ENCODE peak calls at places on chromosome 4, in five cellular contexts. L, W, R, X and T are unnamed samples. For H3K36me3, the result is how much of the 10 kb centered on the place peaks cover.

GRCh38 chr4:72846280-72847111 is 223.0 kb downstream of the COX18 start:
- DNase-seq in W (peak), R (no peak), X (no peak), L (peak), T (no peak)

GRCh38 chr4:52234539-52235174 is 183.6 kb downstream of the SPATA18 start:
- DNase-seq in W (peak), X (no peak), L (no peak), R (peak), T (no peak)

GRCh38 chr4:56684320-56684719 is 3.2 kb upstream of the HOPX start:
- DNase-seq in R (no peak), W (peak), X (no peak), L (no peak), T (no peak)

GRCh38 chr4:3793545-3793944 is 27.4 kb downstream of the ADRA2C start:
- DNase-seq in W (no peak), R (no peak), L (no peak), X (no peak), T (no peak)

GRCh38 chr4:183097251-183098079 is 1.6 kb upstream of the WWC2 start:
- DNase-seq in L (no peak), X (peak), R (peak), W (peak), T (peak)

GRCh38 chr4:71147261-71147660 is 153.8 kb downstream of the DCK start:
- DNase-seq in R (no peak), X (no peak), W (peak), L (no peak), T (no peak)

GRCh38 chr4:139315221-139315675 is 13.0 kb upstream of the NDUFC1 start:
- DNase-seq in L (no peak), R (no peak), W (no peak), X (no peak), T (no peak)

GRCh38 chr4:110005461-110006056 is 92.9 kb downstream of the EGF start:
- DNase-seq in L (no peak), W (peak), X (no peak), R (no peak), T (no peak)

GRCh38 chr4:168877779-168878491 is 132.1 kb downstream of the CBR4 start:
- DNase-seq in R (no peak), X (peak), W (peak), L (no peak), T (peak)

GRCh38 chr4:169024762-169025161 is 14.7 kb upstream of the CBR4 start:
- DNase-seq in W (peak), R (no peak), L (no peak), X (no peak), T (no peak)

GRCh38 chr4:168656055-168656660 is 159.3 kb downstream of the PALLD start:
- DNase-seq in W (peak), X (no peak), R (no peak), L (no peak), T (no peak)

GRCh38 chr4:77765720-77766119 is 53.4 kb downstream of the CNOT6L start:
- DNase-seq in X (no peak), W (no peak), L (no peak), R (no peak), T (no peak)

GRCh38 chr4:169852481-169852880 is 94.7 kb upstream of the HPF1 start:
- DNase-seq in W (no peak), L (no peak), R (no peak), X (no peak), T (no peak)

GRCh38 chr4:19236473-19236872 is 1015.2 kb upstream of the SLIT2 start:
- DNase-seq in L (no peak), W (no peak), R (no peak), X (no peak), T (no peak)

GRCh38 chr4:797066-797465 is 28.9 kb downstream of the CPLX1 start:
- DNase-seq in X (no peak), R (no peak), L (no peak), W (no peak), T (no peak)

GRCh38 chr4:133565379-133565778 is 416.3 kb downstream of the PCDH10 start:
- DNase-seq in X (no peak), L (no peak), R (no peak), W (no peak), T (no peak)

GRCh38 chr4:129968366-129968765 is 872.4 kb downstream of the C4orf33 start:
- DNase-seq in X (no peak), L (no peak), W (no peak), R (no peak), T (no peak)

GRCh38 chr4:175103403-175103802 is 185.2 kb downstream of the ADAM29 start:
- DNase-seq in L (no peak), W (no peak), X (no peak), R (no peak), T (no peak)

GRCh38 chr4:166458756-166459155 is 585.7 kb downstream of the TLL1 start:
- DNase-seq in W (peak), L (no peak), X (no peak), R (no peak), T (no peak)

GRCh38 chr4:184417802-184418511 is 56.4 kb downstream of the IRF2 start:
- DNase-seq in W (peak), X (no peak), L (peak), R (no peak), T (no peak)
- H3K36me3 ChIP-seq in W (under half), X (under half), L (under half), R (under half), T (under half)

DNA sequence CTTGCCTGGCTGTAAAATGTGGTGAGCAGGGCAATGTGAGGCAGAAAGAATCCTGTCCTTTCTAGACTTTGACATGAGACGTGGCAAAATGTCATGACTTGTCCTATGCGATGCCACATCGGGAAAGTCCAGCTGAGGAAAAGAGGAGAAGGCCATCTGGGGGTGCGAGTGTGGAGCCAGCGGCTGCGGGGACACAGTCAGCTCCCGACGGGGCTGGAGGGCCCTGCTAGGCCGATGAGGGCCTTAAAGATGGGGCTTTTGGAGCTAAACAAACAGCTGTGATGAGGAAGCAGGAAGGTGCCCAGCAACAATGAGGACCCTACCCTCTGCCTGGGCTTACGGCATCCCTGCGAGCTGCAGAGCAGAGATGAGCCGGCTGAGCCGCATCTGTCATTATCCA is 7.7 kb downstream of the CPZ start:
- DNase-seq in L (no peak), W (no peak), R (no peak), X (no peak), T (no peak)
- H3K36me3 ChIP-seq in L (half or more), W (under half), R (under half), X (under half), T (under half)

GRCh38 chr4:55437356-55437796 is 41.6 kb downstream of the TMEM165 start:
- DNase-seq in L (no peak), R (no peak), X (no peak), W (peak), T (no peak)
- H3K36me3 ChIP-seq in L (half or more), R (under half), X (under half), W (under half), T (half or more)

DNA sequence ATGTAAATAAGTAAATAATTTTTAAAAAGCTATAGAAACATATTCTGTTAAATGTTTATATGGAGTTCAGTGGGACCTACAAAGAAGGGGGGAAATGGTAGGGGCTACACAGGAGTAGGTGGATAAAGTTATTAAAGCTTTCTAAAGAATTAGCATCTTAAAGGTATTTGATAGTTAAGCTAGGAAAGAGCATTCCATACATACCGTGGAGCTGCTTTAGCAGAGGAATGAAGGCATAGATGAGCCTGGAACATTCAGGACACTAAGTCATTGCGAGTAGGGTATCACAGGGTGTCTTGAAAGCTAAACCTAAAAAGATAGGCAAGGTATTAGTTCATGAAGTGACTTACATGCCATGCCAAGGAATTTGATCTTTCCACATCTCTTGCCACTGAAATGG is 60.4 kb downstream of the SLC10A6 start:
- DNase-seq in X (no peak), R (no peak), L (no peak), W (no peak), T (no peak)
- H3K36me3 ChIP-seq in X (under half), R (under half), L (under half), W (half or more), T (half or more)

DNA sequence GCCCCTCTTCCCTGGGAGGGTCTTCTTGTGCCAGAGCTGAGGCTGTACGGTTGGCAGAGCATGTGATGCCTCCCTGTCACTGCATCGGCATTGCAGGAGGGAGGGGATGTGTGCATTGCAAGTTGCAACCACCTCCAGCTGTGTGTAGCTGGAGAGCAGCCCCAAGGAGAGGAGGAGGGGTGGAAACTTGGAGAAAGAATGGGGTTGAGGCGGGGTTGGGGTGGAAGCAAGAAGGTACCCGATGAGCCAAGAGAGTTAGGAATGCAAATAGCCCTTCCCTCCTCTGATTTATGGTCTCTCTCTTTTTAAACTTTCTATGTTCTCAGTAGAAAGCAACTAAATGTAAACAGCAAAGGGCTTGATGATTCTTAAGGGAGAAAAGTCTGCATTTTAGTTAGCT is 48.1 kb upstream of the MND1 start:
- DNase-seq in L (no peak), W (peak), X (no peak), R (peak), T (no peak)
- H3K36me3 ChIP-seq in L (under half), W (under half), X (under half), R (under half), T (under half)

GRCh38 chr4:120736312-120736711 is 186.2 kb downstream of the PRDM5 start:
- DNase-seq in L (no peak), W (no peak), X (no peak), R (no peak), T (no peak)
- H3K36me3 ChIP-seq in L (under half), W (under half), X (under half), R (under half), T (under half)

DNA sequence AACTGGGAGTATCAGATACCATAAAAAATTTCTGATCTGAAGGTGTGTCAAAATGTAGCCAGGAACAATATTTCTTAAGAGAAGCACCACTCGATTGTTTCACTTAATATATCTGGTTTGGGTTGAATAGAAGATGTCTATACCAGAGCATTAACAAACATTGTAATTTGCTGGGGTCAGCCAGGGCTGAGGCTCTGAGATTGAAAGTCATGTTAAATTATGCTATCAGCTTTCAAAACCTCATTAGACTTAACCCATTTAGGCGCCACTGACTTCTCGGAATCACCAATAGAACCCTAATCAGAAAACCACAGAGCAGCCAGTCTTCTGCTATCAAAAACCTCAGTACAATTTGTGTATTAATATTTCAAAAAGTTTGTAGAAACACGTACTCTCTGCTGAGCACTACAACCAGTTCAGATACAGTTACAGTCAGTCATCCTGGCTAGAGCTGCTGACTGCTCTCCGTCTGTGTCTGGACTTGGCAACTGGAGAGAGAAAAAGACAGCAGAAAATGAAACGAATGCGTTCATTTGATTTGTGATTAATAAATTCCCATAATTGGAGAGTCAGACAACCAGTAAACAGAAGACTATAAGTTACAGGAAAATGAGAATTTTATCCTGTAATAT is 848.6 kb upstream of the PABPC4L start:
- DNase-seq in R (no peak), W (no peak), X (no peak), L (no peak), T (no peak)
- H3K36me3 ChIP-seq in R (under half), W (under half), X (under half), L (under half), T (under half)

DNA sequence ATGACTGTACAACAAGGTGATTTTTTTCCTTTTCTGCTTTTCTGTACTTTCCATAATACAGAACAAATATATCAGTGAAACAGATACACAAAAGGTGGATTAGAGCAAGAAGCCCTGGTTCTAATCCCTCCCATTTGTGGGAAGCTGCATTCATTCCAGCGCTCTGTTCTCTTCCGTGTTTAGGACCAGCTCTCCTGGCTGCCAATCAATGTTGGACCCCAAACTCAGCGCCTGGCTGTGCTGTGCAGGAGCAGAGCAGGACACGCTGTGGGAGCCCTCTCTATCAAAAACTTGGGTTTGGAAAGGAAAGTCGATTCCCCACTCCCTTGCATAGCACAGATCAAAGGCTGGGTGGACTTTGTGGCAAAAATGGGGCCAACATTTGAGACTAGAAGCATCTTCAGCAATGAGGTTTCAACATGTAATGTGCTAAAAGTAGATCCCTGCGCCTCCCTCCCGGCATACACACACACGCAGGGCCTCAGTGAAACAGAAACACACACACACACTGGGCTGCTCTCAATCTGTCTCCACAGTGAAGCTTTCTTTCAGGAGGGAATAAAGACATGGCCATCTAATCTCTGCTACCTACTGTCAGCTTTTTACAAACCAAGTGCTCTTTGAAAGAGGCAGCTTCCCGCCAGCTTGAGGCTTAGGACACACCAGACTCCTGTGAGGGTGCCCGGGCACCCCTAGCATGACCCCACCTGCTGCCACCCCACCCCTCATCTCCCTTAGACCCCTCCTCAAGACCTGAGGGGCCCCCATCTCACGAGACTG is 12.2 kb downstream of the WDR1 start:
- DNase-seq in X (no peak), R (no peak), L (no peak), W (peak), T (peak)
- H3K36me3 ChIP-seq in X (under half), R (under half), L (half or more), W (under half), T (under half)

DNA sequence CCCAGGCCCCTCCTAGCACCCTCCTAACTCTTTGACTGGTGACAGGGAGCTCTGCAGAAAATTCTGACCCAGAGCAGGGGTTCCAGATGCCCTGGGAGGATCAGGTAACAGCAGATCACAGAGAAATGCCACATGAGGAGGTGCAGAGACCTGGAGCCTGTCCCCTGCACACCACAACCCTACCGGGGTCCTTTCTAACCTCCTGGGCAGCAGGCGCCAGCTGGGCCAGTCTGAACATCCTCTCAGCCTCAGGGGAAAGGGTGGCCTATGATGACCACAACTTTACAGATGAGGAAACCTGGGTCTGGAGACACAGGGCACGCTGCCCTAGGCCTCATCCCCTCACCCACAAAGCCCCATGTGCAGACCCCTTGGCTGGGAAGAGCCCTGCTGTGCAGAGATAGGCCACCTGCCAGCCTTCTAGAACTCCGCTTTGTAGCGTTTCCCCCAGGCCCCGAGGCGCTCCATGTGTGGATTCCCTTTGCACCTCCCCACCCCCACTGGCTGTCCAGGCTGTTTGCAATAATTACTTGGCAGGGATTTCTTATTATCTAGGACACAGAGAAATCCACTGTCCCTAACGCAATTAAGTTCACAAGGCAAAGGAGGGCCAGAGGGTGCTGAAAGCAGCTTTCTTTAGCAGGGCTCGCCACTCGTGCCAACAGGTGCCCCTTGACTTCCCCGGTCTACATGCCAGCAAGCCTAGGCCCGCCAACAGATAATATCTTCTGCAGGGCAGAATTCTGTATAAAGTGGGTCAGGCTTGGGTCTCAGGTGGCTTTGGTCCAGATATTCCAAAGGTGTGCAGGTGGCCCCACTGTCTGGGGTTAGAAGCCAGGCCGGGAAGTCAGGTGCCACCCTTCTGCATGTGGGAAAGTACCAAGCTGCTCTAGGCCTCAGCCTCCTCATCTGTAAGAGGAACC is 36.4 kb downstream of the WDR1 start:
- DNase-seq in L (no peak), X (no peak), W (no peak), R (peak), T (peak)
- H3K36me3 ChIP-seq in L (half or more), X (under half), W (half or more), R (under half), T (half or more)